ENCODE peak calls at places on chromosome 15, in nine cellular contexts. K, P, Z, X, C, W, T, B and A are unnamed samples.
A peak's percentile ranks its signal among the peaks of the same experiment; 100 is the strongest.

GRCh38 chr15:86854186-86854585 is 774.5 kb downstream of the AGBL1 start:
- DNase-seq in T (peak; percentile 6), Z (no peak), C (peak; percentile 67), X (no peak), B (no peak), K (no peak), P (no peak), W (no peak), A (no peak)

GRCh38 chr15:90942354-90943120 is 7.5 kb downstream of the UNC45A start:
- DNase-seq in X (no peak), T (no peak), Z (no peak), W (no peak), K (no peak), P (no peak), C (no peak), B (no peak), A (no peak)

GRCh38 chr15:94792166-94792565 is 560.8 kb downstream of the MCTP2 start:
- DNase-seq in W (no peak), B (no peak), T (no peak), P (no peak), C (no peak), K (no peak), X (no peak), Z (no peak), A (peak; percentile 1)

GRCh38 chr15:33068007-33068441 is 126.5 kb downstream of the FMN1 start:
- DNase-seq in K (peak; percentile 79), X (peak; percentile 57), Z (no peak), T (peak; percentile 34), P (peak; percentile 92), W (peak; percentile 41), B (no peak), C (peak; percentile 74), A (peak; percentile 34)

GRCh38 chr15:64892850-64893403 is 18.8 kb upstream of the ANKDD1A start:
- DNase-seq in T (no peak), W (no peak), K (no peak), P (no peak), X (no peak), B (no peak), C (no peak), Z (no peak), A (no peak)

GRCh38 chr15:60062826-60063225 is 58.7 kb downstream of the FOXB1 start:
- DNase-seq in K (no peak), P (no peak), X (no peak), W (no peak), Z (no peak), T (no peak), B (no peak), C (no peak), A (no peak)

GRCh38 chr15:47027322-47027946 is 689.9 kb upstream of the SEMA6D start:
- DNase-seq in C (no peak), K (no peak), X (peak; percentile 50), P (no peak), W (no peak), T (no peak), B (no peak), Z (no peak), A (no peak)

GRCh38 chr15:62394079-62394478 is 229.0 kb upstream of the C2CD4B start:
- DNase-seq in W (no peak), Z (no peak), P (no peak), B (no peak), K (no peak), X (no peak), T (no peak), C (no peak), A (peak; percentile 62)

GRCh38 chr15:42144841-42145375 is 11.5 kb downstream of the PLA2G4F start:
- DNase-seq in B (no peak), P (peak; percentile 50), Z (no peak), X (no peak), C (no peak), T (no peak), K (peak; percentile 52), W (no peak), A (no peak)

GRCh38 chr15:63489352-63489751 is 15.0 kb upstream of the USP3 start:
- DNase-seq in P (peak; percentile 3), T (no peak), C (no peak), Z (no peak), W (no peak), X (no peak), B (no peak), K (no peak), A (no peak)

GRCh38 chr15:62848631-62849050 is 193.9 kb upstream of the TPM1 start:
- DNase-seq in K (no peak), T (no peak), X (no peak), Z (no peak), B (no peak), P (peak; percentile 50), C (no peak), W (no peak), A (peak; percentile 60)

GRCh38 chr15:40081691-40082194 is 26.9 kb downstream of the BMF start:
- DNase-seq in Z (no peak), K (peak; percentile 82), C (peak; percentile 76), W (peak; percentile 86), P (peak; percentile 95), B (no peak), T (peak; percentile 87), X (peak; percentile 83), A (peak; percentile 93)

GRCh38 chr15:60243769-60244168 is 154.0 kb downstream of the ANXA2 start:
- DNase-seq in C (no peak), P (no peak), K (no peak), W (no peak), B (no peak), X (no peak), T (no peak), Z (no peak), A (no peak)

GRCh38 chr15:52080031-52080430 is 32.5 kb downstream of the BCL2L10 start:
- DNase-seq in P (no peak), K (no peak), T (no peak), C (no peak), X (no peak), Z (no peak), W (no peak), B (no peak), A (no peak)

GRCh38 chr15:84761534-84762190 is 13.3 kb downstream of the ZNF592 start:
- DNase-seq in Z (no peak), C (no peak), P (no peak), T (no peak), B (no peak), X (no peak), W (no peak), K (no peak), A (peak; percentile 25)

DNA sequence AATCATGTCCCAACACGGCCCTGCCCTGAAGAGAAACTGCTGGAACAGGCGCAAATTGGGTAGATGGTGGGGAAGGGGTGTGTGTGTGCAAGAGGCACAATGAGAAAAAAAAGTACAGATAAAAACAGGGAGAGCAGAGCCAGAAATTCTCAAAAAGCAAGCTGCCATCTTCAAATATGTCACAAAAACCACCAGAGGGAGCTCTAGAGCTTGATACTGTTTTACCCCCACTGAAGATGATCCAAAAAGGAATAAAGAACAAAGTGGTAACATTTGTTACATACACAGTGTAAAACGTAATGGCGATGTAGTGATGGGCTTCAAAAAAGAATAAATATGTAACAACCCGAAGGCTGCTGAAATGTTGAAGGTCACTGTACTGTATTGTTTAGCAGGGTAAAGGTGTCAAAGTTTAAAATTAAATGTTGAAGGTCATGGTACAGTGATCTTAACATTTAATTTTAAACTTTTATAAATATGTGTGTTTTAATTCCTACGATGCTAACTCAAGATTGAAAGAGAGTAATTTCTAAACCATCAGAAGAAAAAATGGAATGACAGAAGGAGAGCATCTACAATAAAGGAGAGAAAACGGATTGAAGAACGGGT is 6.0 kb downstream of the SNRPA1 start:
- DNase-seq in T (no peak), P (peak; percentile 46), Z (peak; percentile 42), B (no peak), X (peak; percentile 81), W (no peak), K (no peak), C (no peak), A (peak; percentile 68)
- H3K4me3 ChIP-seq in T (no peak overlapping the region), P (no peak overlapping the region), Z (no peak overlapping the region), B (no peak overlapping the region), X (no peak overlapping the region), W (no peak overlapping the region), K (no peak overlapping the region), C (no peak overlapping the region), A (no peak overlapping the region)

DNA sequence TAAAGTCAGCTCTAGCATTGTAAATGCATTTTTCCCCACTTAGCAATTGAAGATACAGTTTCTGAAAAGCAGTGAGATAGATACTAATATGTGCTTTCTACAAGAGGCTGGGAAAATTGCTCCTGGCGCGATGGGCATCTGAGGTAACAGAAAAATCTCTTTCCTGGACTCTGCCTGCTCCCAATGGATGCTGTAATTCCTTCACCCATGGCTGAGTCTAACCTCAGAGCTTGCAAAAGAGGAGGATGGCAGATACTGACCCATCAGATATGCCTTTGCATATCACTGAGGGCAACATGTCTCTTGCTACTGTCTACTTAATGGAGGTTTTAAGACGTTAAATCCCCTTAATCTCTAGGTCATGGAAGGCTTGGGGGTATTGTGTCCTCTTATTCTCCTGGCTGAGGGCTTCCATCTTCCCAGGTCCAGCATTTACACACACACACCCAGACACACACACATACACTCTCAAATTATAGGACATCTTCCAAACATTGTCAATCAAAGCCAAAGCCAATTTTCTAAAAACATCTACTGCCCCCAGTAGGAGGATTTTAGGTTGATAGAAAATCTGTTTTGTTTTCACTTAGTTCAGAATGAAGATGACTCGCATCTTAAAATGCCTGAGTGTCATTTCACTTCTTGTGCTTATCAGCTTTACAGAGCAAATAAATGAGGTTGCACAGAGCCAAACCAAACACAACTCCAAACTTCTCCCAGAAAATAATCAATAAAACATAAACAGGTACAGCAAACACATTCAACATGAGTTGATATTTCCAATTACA is 2.4 kb downstream of the TRPM1 start:
- DNase-seq in X (no peak), P (no peak), K (no peak), T (no peak), B (no peak), W (no peak), Z (no peak), C (no peak), A (no peak)
- TF ChIP-seq CTCF in X (no peak), P (no peak), K (no peak), T (peak; percentile 33), B (no peak), W (peak; percentile 28), Z (no peak), C (no peak), A (no peak)

DNA sequence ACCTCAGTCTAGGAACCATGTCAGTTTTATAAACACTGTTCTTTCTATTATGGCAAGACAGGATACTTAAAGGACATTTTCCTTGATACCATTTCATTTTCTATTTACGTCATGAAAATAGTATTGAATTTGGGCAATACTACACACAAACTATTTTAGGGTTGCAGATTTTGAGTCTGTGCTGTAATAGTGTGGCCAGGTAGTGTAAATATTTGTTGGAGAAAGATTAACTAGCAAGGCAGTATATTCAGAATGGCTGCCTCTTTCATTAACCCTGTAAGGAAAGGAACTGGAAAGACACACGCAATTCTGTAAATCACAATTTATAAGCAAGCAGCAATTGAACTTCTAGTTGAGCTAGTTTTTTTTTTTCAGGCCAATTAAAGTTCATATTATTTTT is 2.0 kb downstream of the CTXND1 start:
- DNase-seq in P (no peak), K (no peak), X (no peak), C (no peak), Z (no peak), W (no peak), B (no peak), T (no peak), A (no peak)
- H3K4me3 ChIP-seq in P (no peak overlapping the region), K (no peak overlapping the region), X (no peak overlapping the region), C (no peak overlapping the region), Z (no peak overlapping the region), W (no peak overlapping the region), B (no peak overlapping the region), T (no peak overlapping the region), A (no peak overlapping the region)

DNA sequence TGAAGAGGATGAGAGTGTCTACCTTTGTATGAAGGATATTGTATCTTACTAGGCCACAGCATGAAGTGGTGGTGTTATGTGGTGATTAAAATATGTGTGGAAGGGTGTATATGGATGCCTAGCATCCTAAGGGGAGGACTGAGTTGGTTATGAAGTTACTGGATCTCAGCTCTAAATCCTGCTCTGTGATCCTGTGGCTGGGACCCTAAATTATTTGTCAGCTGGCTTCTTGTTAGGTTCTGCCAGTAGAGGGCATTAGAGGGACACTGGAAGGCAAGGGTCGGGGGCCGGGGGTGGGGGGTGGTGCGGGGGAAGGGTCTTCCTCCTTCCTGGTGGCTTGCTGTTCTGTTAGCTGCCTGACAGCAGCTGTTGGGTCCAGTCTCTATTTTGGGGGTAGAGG is 34.9 kb downstream of the MORF4L1 start:
- DNase-seq in W (no peak), P (no peak), X (peak; percentile 90), T (no peak), Z (no peak), C (no peak), K (no peak), B (no peak), A (peak; percentile 24)
- TF ChIP-seq CTCF in W (no peak), P (no peak), X (peak; percentile 52), T (peak; percentile 26), Z (peak; percentile 31), C (no peak), K (no peak), B (peak; percentile 68), A (peak; percentile 31)